ENCODE peak calls at places on chromosomes 12 and 14, in seven cellular contexts. L is MM.1S; G is colonic mucosa; Q is foreskin fibroblast; S is CD4-positive, alpha-beta memory T cell; I is pancreas; R is HepG2. N is an unnamed sample.

GRCh38 chr12:6294533-6295186 is 15.8 kb upstream of the PLEKHG6 start:
- DNase-seq in L (no peak), G (peak; percentile 74), Q (no peak), S (no peak), I (no peak), R (peak; percentile 87), N (no peak)

GRCh38 chr12:74624206-74624605 is 86.6 kb downstream of the ATXN7L3B start:
- DNase-seq in L (no peak), G (no peak), Q (no peak), S (no peak), I (no peak), R (no peak), N (no peak)

GRCh38 chr14:100155049-100155621 is 4.3 kb downstream of the DEGS2 start:
- DNase-seq in L (peak; percentile 6), G (peak; percentile 69), Q (no peak), S (no peak), I (peak; percentile 54), R (peak; percentile 46), N (no peak)

GRCh38 chr12:72982351-72982750 is 710.2 kb downstream of the TRHDE start:
- DNase-seq in L (no peak), G (no peak), Q (no peak), S (no peak), I (no peak), R (no peak), N (no peak)

GRCh38 chr12:112894128-112894527 is 12.6 kb upstream of the OAS1 start:
- DNase-seq in L (peak; percentile 25), G (no peak), Q (no peak), S (no peak), I (no peak), R (no peak), N (peak; percentile 25)

GRCh38 chr14:101939771-101940170 is 24.6 kb upstream of the DYNC1H1 start:
- DNase-seq in L (no peak), G (no peak), Q (no peak), S (no peak), I (peak; percentile 7), R (no peak), N (no peak)

GRCh38 chr14:81264011-81264410 is 43.3 kb upstream of the GTF2A1 start:
- DNase-seq in L (no peak), G (no peak), Q (no peak), S (no peak), I (no peak), R (no peak), N (no peak)

GRCh38 chr12:49367381-49368239 is at the start of gene SPATS2:
- DNase-seq in L (peak; percentile 33), G (peak; percentile 94), Q (no peak), S (no peak), I (no peak), R (no peak), N (peak; percentile 63)

GRCh38 chr12:88638956-88639355 is 58.7 kb upstream of the KITLG start:
- DNase-seq in L (no peak), G (no peak), Q (peak; percentile 43), S (no peak), I (no peak), R (no peak), N (no peak)

GRCh38 chr12:119989619-119990381 is 764 bp downstream of the BICDL1 start:
- DNase-seq in L (peak; percentile 61), G (peak; percentile 86), Q (peak; percentile 63), S (peak; percentile 65), I (peak; percentile 93), R (peak; percentile 41), N (peak; percentile 81)

GRCh38 chr12:119693511-119693910 is 25.6 kb downstream of the PRKAB1 start:
- DNase-seq in L (no peak), G (no peak), Q (no peak), S (no peak), I (no peak), R (no peak), N (no peak)

GRCh38 chr12:24938341-24938740 is 10.6 kb downstream of the BCAT1 start:
- DNase-seq in L (no peak), G (no peak), Q (no peak), S (no peak), I (no peak), R (no peak), N (no peak)

GRCh38 chr14:90540437-90540836 is 143.6 kb downstream of the CALM1 start:
- DNase-seq in L (no peak), G (no peak), Q (no peak), S (no peak), I (no peak), R (no peak), N (no peak)

GRCh38 chr12:15074351-15074750 is 101.5 kb downstream of the PDE6H start:
- DNase-seq in L (no peak), G (no peak), Q (no peak), S (no peak), I (no peak), R (no peak), N (no peak)

GRCh38 chr12:114407566-114408411 is 1.8 kb upstream of the TBX5 start:
- DNase-seq in L (no peak), G (no peak), Q (peak; percentile 89), S (no peak), I (no peak), R (no peak), N (no peak)

GRCh38 chr12:114408415-114408814 is 2.5 kb upstream of the TBX5 start:
- DNase-seq in L (no peak), G (no peak), Q (no peak), S (no peak), I (no peak), R (no peak), N (no peak)

GRCh38 chr12:114409796-114410520 is 4.0 kb upstream of the TBX5 start:
- DNase-seq in L (no peak), G (no peak), Q (no peak), S (no peak), I (no peak), R (no peak), N (no peak)

GRCh38 chr12:114407034-114407420 is 1.1 kb upstream of the TBX5 start:
- DNase-seq in L (no peak), G (no peak), Q (no peak), S (no peak), I (no peak), R (no peak), N (no peak)

GRCh38 chr12:114408881-114409795 is 3.2 kb upstream of the TBX5 start:
- DNase-seq in L (no peak), G (no peak), Q (no peak), S (no peak), I (peak; percentile 61), R (no peak), N (no peak)
- H3K4me3 ChIP-seq in L (no peak overlapping the region), G (peak overlapping the region; percentile 5), Q (peak overlapping the region; percentile 91), S (no peak overlapping the region), I (peak overlapping the region; percentile 50), R (no peak overlapping the region), N (no peak overlapping the region)

DNA sequence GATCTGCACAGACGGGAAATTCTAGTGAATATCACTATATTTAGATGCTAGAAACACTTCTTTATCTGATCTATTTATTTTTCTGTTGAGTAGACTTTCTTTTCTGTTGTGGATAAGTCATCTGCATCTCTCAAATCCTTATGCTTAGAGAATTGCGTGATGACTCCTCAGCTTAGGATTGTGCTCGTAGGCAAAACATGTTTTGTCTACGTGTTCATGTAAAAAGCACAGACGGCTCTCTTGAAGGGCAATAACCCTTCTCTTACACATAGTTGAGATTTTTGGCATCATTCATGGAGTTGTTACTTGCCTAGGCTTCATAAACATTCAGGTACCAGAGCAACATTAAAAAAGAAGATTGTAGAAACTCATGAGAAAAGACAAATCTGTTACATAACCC is 18.6 kb downstream of the PPFIBP1 start:
- DNase-seq in L (no peak), G (no peak), Q (peak; percentile 82), S (no peak), I (no peak), R (no peak), N (no peak)
- H3K4me3 ChIP-seq in L (no peak overlapping the region), G (no peak overlapping the region), Q (peak overlapping the region; percentile 16), S (no peak overlapping the region), I (no peak overlapping the region), R (no peak overlapping the region), N (no peak overlapping the region)

GRCh38 chr12:2691340-2692111 is 103.2 kb upstream of the FKBP4 start:
- DNase-seq in L (peak; percentile 85), G (peak; percentile 36), Q (no peak), S (peak; percentile 66), I (peak; percentile 72), R (no peak), N (peak; percentile 74)

GRCh38 chr12:2692156-2692555 is 102.6 kb upstream of the FKBP4 start:
- DNase-seq in L (peak; percentile 47), G (no peak), Q (no peak), S (no peak), I (no peak), R (no peak), N (no peak)

GRCh38 chr12:2690348-2691000 is 104.3 kb upstream of the FKBP4 start:
- DNase-seq in L (no peak), G (no peak), Q (no peak), S (no peak), I (no peak), R (no peak), N (no peak)

GRCh38 chr12:2689879-2690278 is 104.9 kb upstream of the FKBP4 start:
- DNase-seq in L (no peak), G (no peak), Q (no peak), S (no peak), I (no peak), R (no peak), N (no peak)

DNA sequence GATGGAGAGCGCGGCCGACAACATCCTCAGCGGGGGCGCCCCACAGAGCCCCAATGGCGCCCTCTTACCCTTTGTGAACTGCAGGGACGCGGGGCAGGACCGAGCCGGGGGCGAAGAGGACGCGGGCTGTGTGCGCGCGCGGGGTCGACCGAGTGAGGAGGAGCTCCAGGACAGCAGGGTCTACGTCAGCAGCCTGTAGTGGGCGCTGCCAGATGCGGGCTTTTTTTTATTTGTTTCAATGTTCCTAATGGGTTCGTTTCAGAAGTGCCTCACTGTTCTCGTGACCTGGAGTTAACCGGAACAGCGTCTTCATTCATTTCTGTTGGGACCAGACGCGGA is 103.8 kb upstream of the FKBP4 start:
- DNase-seq in L (peak; percentile 68), G (peak; percentile 45), Q (peak; percentile 15), S (peak; percentile 63), I (no peak), R (no peak), N (peak; percentile 42)
- H3K4me3 ChIP-seq in L (peak overlapping the region; percentile 62), G (peak overlapping the region; percentile 56), Q (peak overlapping the region; percentile 31), S (peak overlapping the region; percentile 73), I (peak overlapping the region; percentile 61), R (no peak overlapping the region), N (peak overlapping the region; percentile 59)

GRCh38 chr14:73285979-73286378 is 48.7 kb downstream of the PAPLN start:
- DNase-seq in L (no peak), G (no peak), Q (no peak), S (no peak), I (no peak), R (no peak), N (no peak)
- H3K4me3 ChIP-seq in L (no peak overlapping the region), G (no peak overlapping the region), Q (no peak overlapping the region), S (no peak overlapping the region), I (no peak overlapping the region), R (no peak overlapping the region), N (no peak overlapping the region)